ENCODE peak calls at places on chromosome 21, in ten cellular contexts. H, X, N, V, C, P, E, D, B and F are unnamed samples.

GRCh38 chr21:28771790-28772501 is 220.7 kb downstream of the LTN1 start:
- DNase-seq in H (no peak), X (no peak), N (peak), V (no peak), C (no peak), P (peak), E (no peak), D (peak), B (peak), F (no peak)

GRCh38 chr21:37337831-37338230 is 28.7 kb upstream of the DYRK1A start:
- DNase-seq in H (no peak), X (no peak), N (no peak), V (no peak), C (no peak), P (no peak), E (no peak), D (no peak), B (no peak), F (no peak)

GRCh38 chr21:16865612-16866011 is 647.2 kb upstream of the CXADR start:
- DNase-seq in H (no peak), X (no peak), N (no peak), V (no peak), C (no peak), P (peak), E (no peak), D (no peak), B (no peak), F (no peak)

GRCh38 chr21:36769051-36769867 is 70.3 kb downstream of the SIM2 start:
- DNase-seq in H (no peak), X (no peak), N (no peak), V (no peak), C (no peak), P (no peak), E (no peak), D (peak), B (peak), F (no peak)

GRCh38 chr21:34201441-34201838 is 128.1 kb downstream of the MRPS6 start:
- DNase-seq in H (no peak), X (no peak), N (no peak), V (no peak), C (no peak), P (no peak), E (no peak), D (no peak), B (no peak), F (no peak)

GRCh38 chr21:35340273-35340672 is 291.2 kb upstream of the RUNX1 start:
- DNase-seq in H (no peak), X (peak), N (no peak), V (no peak), C (no peak), P (no peak), E (no peak), D (no peak), B (no peak), F (no peak)

GRCh38 chr21:34889537-34890257 is 159.4 kb downstream of the RUNX1 start:
- DNase-seq in H (peak), X (peak), N (peak), V (peak), C (peak), P (peak), E (peak), D (peak), B (peak), F (peak)

GRCh38 chr21:37208056-37208705 is 59.0 kb downstream of the VPS26C start:
- DNase-seq in H (peak), X (no peak), N (no peak), V (peak), C (no peak), P (no peak), E (peak), D (no peak), B (no peak), F (peak)

GRCh38 chr21:46065215-46065992 is 32.5 kb upstream of the COL6A2 start:
- DNase-seq in H (peak), X (no peak), N (no peak), V (peak), C (no peak), P (no peak), E (peak), D (peak), B (peak), F (no peak)

GRCh38 chr21:17585875-17586450 is 26.7 kb downstream of the BTG3 start:
- DNase-seq in H (no peak), X (peak), N (peak), V (no peak), C (peak), P (peak), E (no peak), D (peak), B (peak), F (no peak)

GRCh38 chr21:45513003-45513706 is 29.1 kb downstream of the SLC19A1 start:
- DNase-seq in H (peak), X (no peak), N (no peak), V (peak), C (no peak), P (no peak), E (peak), D (no peak), B (no peak), F (peak)

GRCh38 chr21:45542667-45543370 is 579 bp upstream of the SLC19A1 start:
- DNase-seq in H (peak), X (no peak), N (no peak), V (peak), C (no peak), P (no peak), E (peak), D (no peak), B (no peak), F (peak)

GRCh38 chr21:45507523-45507875 is 34.7 kb downstream of the SLC19A1 start:
- DNase-seq in H (no peak), X (no peak), N (no peak), V (peak), C (no peak), P (no peak), E (peak), D (no peak), B (no peak), F (peak)

GRCh38 chr21:45456836-45457160 is 51.8 kb downstream of the COL18A1 start:
- DNase-seq in H (no peak), X (no peak), N (no peak), V (no peak), C (no peak), P (no peak), E (no peak), D (no peak), B (no peak), F (no peak)

GRCh38 chr21:36656138-36656537 is 42.8 kb upstream of the SIM2 start:
- DNase-seq in H (peak), X (no peak), N (peak), V (no peak), C (no peak), P (peak), E (no peak), D (no peak), B (no peak), F (no peak)

GRCh38 chr21:43877936-43878575 is 13.0 kb downstream of the AGPAT3 start:
- DNase-seq in H (no peak), X (no peak), N (no peak), V (no peak), C (no peak), P (no peak), E (peak), D (no peak), B (no peak), F (no peak)

GRCh38 chr21:29443398-29444010 is 144.8 kb downstream of the BACH1 start:
- DNase-seq in H (no peak), X (no peak), N (no peak), V (no peak), C (no peak), P (no peak), E (no peak), D (peak), B (peak), F (no peak)

GRCh38 chr21:33042812-33043211 is 17.1 kb downstream of the OLIG2 start:
- DNase-seq in H (no peak), X (no peak), N (peak), V (no peak), C (no peak), P (peak), E (no peak), D (peak), B (peak), F (peak)

GRCh38 chr21:28821276-28822063 is 171.2 kb downstream of the LTN1 start:
- DNase-seq in H (no peak), X (no peak), N (no peak), V (no peak), C (no peak), P (no peak), E (no peak), D (no peak), B (no peak), F (no peak)

GRCh38 chr21:44063151-44063912 is 43.9 kb upstream of the PWP2 start:
- DNase-seq in H (no peak), X (no peak), N (no peak), V (no peak), C (no peak), P (no peak), E (no peak), D (no peak), B (no peak), F (no peak)

GRCh38 chr21:44052830-44053226 is 40.7 kb downstream of the TRAPPC10 start:
- DNase-seq in H (no peak), X (no peak), N (no peak), V (no peak), C (no peak), P (no peak), E (peak), D (no peak), B (no peak), F (no peak)

GRCh38 chr21:46002841-46003574 is 21.4 kb downstream of the COL6A1 start:
- DNase-seq in H (peak), X (no peak), N (no peak), V (no peak), C (no peak), P (no peak), E (no peak), D (no peak), B (no peak), F (no peak)

GRCh38 chr21:16590186-16590585 is 860.4 kb downstream of the USP25 start:
- DNase-seq in H (no peak), X (no peak), N (no peak), V (no peak), C (no peak), P (no peak), E (no peak), D (no peak), B (no peak), F (no peak)

GRCh38 chr21:36735724-36736310 is 36.9 kb downstream of the SIM2 start:
- DNase-seq in H (no peak), X (no peak), N (no peak), V (no peak), C (no peak), P (no peak), E (peak), D (no peak), B (no peak), F (no peak)

GRCh38 chr21:18722193-18722592 is 318.6 kb upstream of the TMPRSS15 start:
- DNase-seq in H (no peak), X (peak), N (no peak), V (no peak), C (no peak), P (no peak), E (no peak), D (no peak), B (no peak), F (no peak)

GRCh38 chr21:18725653-18726052 is 322.1 kb upstream of the TMPRSS15 start:
- DNase-seq in H (no peak), X (no peak), N (no peak), V (no peak), C (peak), P (no peak), E (no peak), D (no peak), B (no peak), F (no peak)
- TF ChIP-seq CTCF in H (no peak), X (peak), N (no peak), V (no peak), C (peak), P (no peak), E (no peak), D (no peak), B (no peak), F (no peak)

GRCh38 chr21:38702196-38702595 is 103.5 kb upstream of the ETS2 start:
- DNase-seq in H (no peak), X (no peak), N (no peak), V (no peak), C (no peak), P (no peak), E (no peak), D (no peak), B (no peak), F (no peak)

GRCh38 chr21:38696617-38697016 is 109.1 kb upstream of the ETS2 start:
- DNase-seq in H (no peak), X (no peak), N (no peak), V (no peak), C (no peak), P (no peak), E (no peak), D (no peak), B (no peak), F (no peak)

GRCh38 chr21:38699048-38699447 is 106.7 kb upstream of the ETS2 start:
- DNase-seq in H (no peak), X (no peak), N (no peak), V (no peak), C (peak), P (no peak), E (no peak), D (no peak), B (no peak), F (no peak)
- TF ChIP-seq CTCF in H (no peak), X (no peak), N (peak), V (no peak), C (peak), P (no peak), E (no peak), D (peak), B (peak), F (no peak)

GRCh38 chr21:42574234-42575027 is 60.8 kb downstream of the SLC37A1 start:
- DNase-seq in H (peak), X (no peak), N (no peak), V (peak), C (no peak), P (no peak), E (peak), D (peak), B (peak), F (no peak)
- TF ChIP-seq CTCF in H (peak), X (peak), N (no peak), V (no peak), C (no peak), P (no peak), E (no peak), D (peak), B (peak), F (no peak)

DNA sequence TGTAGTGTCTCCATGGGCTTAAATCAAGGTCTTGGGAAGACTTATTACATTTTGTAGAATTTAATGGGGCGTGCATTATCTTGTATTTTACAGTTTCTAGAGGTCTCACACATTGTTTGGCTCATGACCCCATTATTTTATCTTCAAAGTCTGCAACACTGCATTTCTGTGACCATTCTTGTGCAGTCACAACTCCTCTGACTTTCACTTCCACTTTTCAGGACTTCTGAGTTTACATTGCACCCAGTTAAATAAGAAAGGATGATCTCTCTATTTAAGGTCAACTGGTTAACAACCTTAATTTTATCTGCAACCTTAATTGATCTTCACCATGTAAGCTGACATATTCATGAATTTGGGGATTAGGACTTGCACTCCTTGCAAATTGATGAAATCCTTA is 1186.6 kb downstream of the MRPL39 start:
- DNase-seq in H (no peak), X (no peak), N (no peak), V (no peak), C (no peak), P (no peak), E (no peak), D (no peak), B (no peak), F (no peak)
- TF ChIP-seq CTCF in H (no peak), X (no peak), N (no peak), V (no peak), C (no peak), P (no peak), E (no peak), D (no peak), B (no peak), F (no peak)

DNA sequence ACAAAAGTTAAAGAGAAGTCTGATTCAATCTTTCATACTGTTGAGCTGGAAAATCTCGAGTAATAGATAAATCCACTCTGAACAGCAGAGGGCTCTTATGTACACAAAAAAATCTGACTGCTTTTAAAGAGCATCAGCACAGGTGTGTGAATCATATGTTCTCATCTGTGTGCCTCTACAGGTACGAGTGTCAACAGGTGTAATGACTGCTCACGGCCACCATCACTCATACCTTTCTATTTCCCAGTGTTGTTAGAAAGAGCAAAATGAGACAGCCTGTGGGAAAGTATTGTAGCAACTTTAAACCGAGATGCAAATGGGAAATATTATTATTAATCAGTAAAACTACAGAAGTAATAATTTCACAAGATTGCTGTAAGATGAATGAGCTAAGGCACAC is 49.0 kb upstream of the SCAF4 start:
- DNase-seq in H (no peak), X (peak), N (peak), V (no peak), C (no peak), P (peak), E (no peak), D (no peak), B (no peak), F (no peak)
- TF ChIP-seq CTCF in H (no peak), X (peak), N (peak), V (no peak), C (peak), P (peak), E (no peak), D (no peak), B (no peak), F (no peak)

DNA sequence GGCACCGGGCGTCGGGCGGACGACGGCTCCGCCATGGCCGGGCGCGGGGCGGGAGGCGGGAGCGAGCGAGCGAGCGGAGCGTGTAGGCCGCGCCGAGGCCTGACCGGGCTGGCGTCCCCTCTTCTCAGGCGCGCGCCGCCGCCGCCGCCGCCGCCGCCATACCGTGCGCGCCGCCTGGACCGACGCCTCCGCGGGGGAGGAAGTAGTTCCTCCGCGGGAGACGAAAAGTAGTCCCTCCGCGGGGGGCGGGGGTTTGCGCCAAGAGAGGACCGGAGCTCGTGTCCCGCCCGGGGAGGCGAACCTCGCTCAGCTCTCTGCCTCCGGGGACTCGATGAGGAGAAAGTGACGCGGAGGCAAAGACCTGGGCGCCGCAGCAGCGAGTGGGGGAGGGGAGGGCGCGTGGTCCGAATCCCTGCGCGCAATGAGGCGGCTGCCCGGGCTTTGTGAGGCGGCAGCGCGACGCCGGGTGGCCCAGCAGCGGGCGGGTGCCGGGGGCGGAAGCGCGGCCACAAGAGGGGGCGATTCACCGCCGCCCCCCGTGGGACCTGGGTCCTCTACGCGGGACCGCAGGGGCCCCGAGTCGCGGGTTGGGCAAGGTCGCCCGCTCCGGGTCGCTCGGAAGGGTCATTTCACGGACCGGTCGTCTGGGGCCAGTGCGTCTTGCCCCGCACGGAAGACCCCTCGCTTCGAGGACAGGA is at the start of gene BRWD1:
- DNase-seq in H (peak), X (peak), N (peak), V (peak), C (peak), P (peak), E (peak), D (peak), B (peak), F (peak)
- TF ChIP-seq CTCF in H (peak), X (peak), N (no peak), V (peak), C (peak), P (no peak), E (peak), D (no peak), B (peak), F (peak)